ENCODE peak calls at places on chromosomes 6 and 20, in five cellular contexts. One of them, this sample, is unnamed.

GRCh38 chr20:346640-347316 is at the start of gene NRSN2:
- DNase-seq in activated naive CD8-positive, alpha-beta T cell treated with anti-CD3 and anti-CD28 coated beads, Interleukin-2, amount 50 U/mL, for 16 hours: no peak
- DNase-seq in fibroblast of lung: peak
- DNase-seq in posterior vena cava: peak
- DNase-seq in activated CD4-positive, alpha-beta memory T cell treated with anti-CD3 and anti-CD28 coated beads, Interleukin-2, amount 10 ng/mL, durations not matched to agents 7 days and 5 days: no peak
- DNase-seq in this sample: no peak

GRCh38 chr20:57682184-57683038 is 27.4 kb downstream of the PMEPA1 start:
- DNase-seq in posterior vena cava: no peak
- DNase-seq in activated CD4-positive, alpha-beta memory T cell treated with anti-CD3 and anti-CD28 coated beads, Interleukin-2, amount 10 ng/mL, durations not matched to agents 7 days and 5 days: no peak
- DNase-seq in fibroblast of lung: no peak
- DNase-seq in activated naive CD8-positive, alpha-beta T cell treated with anti-CD3 and anti-CD28 coated beads, Interleukin-2, amount 50 U/mL, for 16 hours: no peak
- DNase-seq in this sample: no peak

GRCh38 chr6:11791354-11792107 is 12.9 kb upstream of the ADTRP start:
- DNase-seq in activated CD4-positive, alpha-beta memory T cell treated with anti-CD3 and anti-CD28 coated beads, Interleukin-2, amount 10 ng/mL, durations not matched to agents 7 days and 5 days: no peak
- DNase-seq in posterior vena cava: no peak
- DNase-seq in fibroblast of lung: no peak
- DNase-seq in activated naive CD8-positive, alpha-beta T cell treated with anti-CD3 and anti-CD28 coated beads, Interleukin-2, amount 50 U/mL, for 16 hours: no peak
- DNase-seq in this sample: no peak

GRCh38 chr20:57890254-57890800 is 180.5 kb upstream of the PMEPA1 start:
- DNase-seq in activated naive CD8-positive, alpha-beta T cell treated with anti-CD3 and anti-CD28 coated beads, Interleukin-2, amount 50 U/mL, for 16 hours: no peak
- DNase-seq in posterior vena cava: no peak
- DNase-seq in activated CD4-positive, alpha-beta memory T cell treated with anti-CD3 and anti-CD28 coated beads, Interleukin-2, amount 10 ng/mL, durations not matched to agents 7 days and 5 days: no peak
- DNase-seq in fibroblast of lung: no peak
- DNase-seq in this sample: no peak

GRCh38 chr6:138240476-138241245 is 22.4 kb upstream of the PBOV1 start:
- DNase-seq in activated CD4-positive, alpha-beta memory T cell treated with anti-CD3 and anti-CD28 coated beads, Interleukin-2, amount 10 ng/mL, durations not matched to agents 7 days and 5 days: no peak
- DNase-seq in posterior vena cava: no peak
- DNase-seq in activated naive CD8-positive, alpha-beta T cell treated with anti-CD3 and anti-CD28 coated beads, Interleukin-2, amount 50 U/mL, for 16 hours: no peak
- DNase-seq in fibroblast of lung: no peak
- DNase-seq in this sample: no peak

GRCh38 chr6:87656857-87657256 is 45.2 kb downstream of the AKIRIN2 start:
- DNase-seq in activated naive CD8-positive, alpha-beta T cell treated with anti-CD3 and anti-CD28 coated beads, Interleukin-2, amount 50 U/mL, for 16 hours: no peak
- DNase-seq in posterior vena cava: no peak
- DNase-seq in fibroblast of lung: no peak
- DNase-seq in activated CD4-positive, alpha-beta memory T cell treated with anti-CD3 and anti-CD28 coated beads, Interleukin-2, amount 10 ng/mL, durations not matched to agents 7 days and 5 days: no peak
- DNase-seq in this sample: peak

GRCh38 chr20:364905-365794 is 15.4 kb upstream of the TRIB3 start:
- DNase-seq in fibroblast of lung: no peak
- DNase-seq in posterior vena cava: no peak
- DNase-seq in activated CD4-positive, alpha-beta memory T cell treated with anti-CD3 and anti-CD28 coated beads, Interleukin-2, amount 10 ng/mL, durations not matched to agents 7 days and 5 days: no peak
- DNase-seq in activated naive CD8-positive, alpha-beta T cell treated with anti-CD3 and anti-CD28 coated beads, Interleukin-2, amount 50 U/mL, for 16 hours: no peak
- DNase-seq in this sample: peak

GRCh38 chr20:10648651-10649050 is 25.1 kb downstream of the JAG1 start:
- DNase-seq in activated naive CD8-positive, alpha-beta T cell treated with anti-CD3 and anti-CD28 coated beads, Interleukin-2, amount 50 U/mL, for 16 hours: no peak
- DNase-seq in posterior vena cava: no peak
- DNase-seq in fibroblast of lung: peak
- DNase-seq in activated CD4-positive, alpha-beta memory T cell treated with anti-CD3 and anti-CD28 coated beads, Interleukin-2, amount 10 ng/mL, durations not matched to agents 7 days and 5 days: no peak
- DNase-seq in this sample: no peak

GRCh38 chr6:44681782-44682181 is 294.3 kb downstream of the CDC5L start:
- DNase-seq in posterior vena cava: no peak
- DNase-seq in activated naive CD8-positive, alpha-beta T cell treated with anti-CD3 and anti-CD28 coated beads, Interleukin-2, amount 50 U/mL, for 16 hours: no peak
- DNase-seq in fibroblast of lung: peak
- DNase-seq in activated CD4-positive, alpha-beta memory T cell treated with anti-CD3 and anti-CD28 coated beads, Interleukin-2, amount 10 ng/mL, durations not matched to agents 7 days and 5 days: no peak
- DNase-seq in this sample: no peak

GRCh38 chr20:20566523-20566922 is 145.9 kb downstream of the RALGAPA2 start:
- DNase-seq in posterior vena cava: no peak
- DNase-seq in fibroblast of lung: no peak
- DNase-seq in activated naive CD8-positive, alpha-beta T cell treated with anti-CD3 and anti-CD28 coated beads, Interleukin-2, amount 50 U/mL, for 16 hours: no peak
- DNase-seq in activated CD4-positive, alpha-beta memory T cell treated with anti-CD3 and anti-CD28 coated beads, Interleukin-2, amount 10 ng/mL, durations not matched to agents 7 days and 5 days: no peak
- DNase-seq in this sample: no peak

GRCh38 chr6:147222160-147222838 is 18.1 kb downstream of the STXBP5 start:
- DNase-seq in activated naive CD8-positive, alpha-beta T cell treated with anti-CD3 and anti-CD28 coated beads, Interleukin-2, amount 50 U/mL, for 16 hours: no peak
- DNase-seq in fibroblast of lung: peak
- DNase-seq in posterior vena cava: no peak
- DNase-seq in activated CD4-positive, alpha-beta memory T cell treated with anti-CD3 and anti-CD28 coated beads, Interleukin-2, amount 10 ng/mL, durations not matched to agents 7 days and 5 days: no peak
- DNase-seq in this sample: no peak

GRCh38 chr6:163123098-163123497 is 291.4 kb upstream of the QKI start:
- DNase-seq in posterior vena cava: no peak
- DNase-seq in fibroblast of lung: no peak
- DNase-seq in activated naive CD8-positive, alpha-beta T cell treated with anti-CD3 and anti-CD28 coated beads, Interleukin-2, amount 50 U/mL, for 16 hours: no peak
- DNase-seq in activated CD4-positive, alpha-beta memory T cell treated with anti-CD3 and anti-CD28 coated beads, Interleukin-2, amount 10 ng/mL, durations not matched to agents 7 days and 5 days: no peak
- DNase-seq in this sample: no peak

GRCh38 chr6:153941768-153942167 is 97.3 kb upstream of the OPRM1 start:
- DNase-seq in posterior vena cava: no peak
- DNase-seq in activated CD4-positive, alpha-beta memory T cell treated with anti-CD3 and anti-CD28 coated beads, Interleukin-2, amount 10 ng/mL, durations not matched to agents 7 days and 5 days: no peak
- DNase-seq in fibroblast of lung: no peak
- DNase-seq in activated naive CD8-positive, alpha-beta T cell treated with anti-CD3 and anti-CD28 coated beads, Interleukin-2, amount 50 U/mL, for 16 hours: no peak
- DNase-seq in this sample: no peak